ENCODE peak calls at places on chromosomes 11 and 22, in seven cellular contexts. X, P, D, Z, B, U and F are unnamed samples. For H3K4me1, the result is how much of the 10 kb centered on the place peaks cover.

GRCh38 chr11:64284048-64284961 is at the start of gene BAD:
- DNase-seq in U (peak), X (peak), B (peak), Z (peak), D (peak), P (peak), F (peak)

GRCh38 chr11:7019500-7020182 is 505 bp downstream of the ZNF214 start:
- DNase-seq in U (peak), Z (no peak), B (peak), X (peak), D (peak), P (no peak), F (peak)

GRCh38 chr11:36231300-36231699 is 57.9 kb downstream of the COMMD9 start:
- DNase-seq in P (no peak), B (no peak), D (no peak), Z (no peak), U (peak), X (no peak), F (no peak)

GRCh38 chr11:116700586-116701220 is 72.1 kb downstream of the BUD13 start:
- DNase-seq in P (peak), D (no peak), B (no peak), U (no peak), X (no peak), Z (peak), F (no peak)

GRCh38 chr22:18068991-18069390 is 8.8 kb upstream of the PEX26 start:
- DNase-seq in P (no peak), X (no peak), Z (no peak), D (no peak), B (no peak), U (no peak), F (no peak)

GRCh38 chr11:22792497-22792896 is 37.1 kb downstream of the SVIP start:
- DNase-seq in U (peak), X (no peak), B (no peak), P (no peak), Z (no peak), D (no peak), F (no peak)

GRCh38 chr11:34345012-34345804 is 12.6 kb downstream of the ABTB2 start:
- DNase-seq in X (peak), P (peak), D (peak), B (no peak), U (peak), Z (peak), F (peak)

GRCh38 chr11:66992041-66992440 is 16.9 kb downstream of the C11orf86 start:
- DNase-seq in D (no peak), U (no peak), X (no peak), B (no peak), Z (no peak), P (no peak), F (no peak)

GRCh38 chr11:116339306-116339705 is 433.5 kb downstream of the BUD13 start:
- DNase-seq in U (no peak), Z (peak), B (peak), X (no peak), D (no peak), P (no peak), F (no peak)

GRCh38 chr11:133547808-133548494 is 15.7 kb upstream of the OPCML start:
- DNase-seq in P (no peak), X (no peak), U (no peak), B (no peak), Z (no peak), D (no peak), F (no peak)

GRCh38 chr22:17777005-17777716 is 2.9 kb upstream of the BID start:
- DNase-seq in D (peak), X (peak), B (peak), U (no peak), Z (peak), P (peak), F (no peak)

GRCh38 chr11:129146196-129146595 is 45.9 kb downstream of the ARHGAP32 start:
- DNase-seq in D (no peak), U (peak), P (no peak), X (no peak), Z (no peak), B (no peak), F (no peak)

GRCh38 chr22:36435516-36436415 is 45.7 kb downstream of the TXN2 start:
- DNase-seq in Z (peak), B (peak), X (no peak), P (peak), U (no peak), D (peak), F (peak)

GRCh38 chr11:75160880-75161279 is 10.0 kb downstream of the SLCO2B1 start:
- DNase-seq in Z (no peak), B (no peak), U (no peak), X (no peak), D (no peak), P (no peak), F (no peak)

GRCh38 chr11:120400564-120401364 is 64.6 kb downstream of the ARHGEF12 start:
- DNase-seq in B (peak), U (peak), Z (peak), X (no peak), D (no peak), P (no peak), F (peak)

GRCh38 chr11:124643605-124644425 is 21.2 kb downstream of the TBRG1 start:
- DNase-seq in X (no peak), D (no peak), Z (no peak), P (no peak), B (no peak), U (peak), F (no peak)

DNA sequence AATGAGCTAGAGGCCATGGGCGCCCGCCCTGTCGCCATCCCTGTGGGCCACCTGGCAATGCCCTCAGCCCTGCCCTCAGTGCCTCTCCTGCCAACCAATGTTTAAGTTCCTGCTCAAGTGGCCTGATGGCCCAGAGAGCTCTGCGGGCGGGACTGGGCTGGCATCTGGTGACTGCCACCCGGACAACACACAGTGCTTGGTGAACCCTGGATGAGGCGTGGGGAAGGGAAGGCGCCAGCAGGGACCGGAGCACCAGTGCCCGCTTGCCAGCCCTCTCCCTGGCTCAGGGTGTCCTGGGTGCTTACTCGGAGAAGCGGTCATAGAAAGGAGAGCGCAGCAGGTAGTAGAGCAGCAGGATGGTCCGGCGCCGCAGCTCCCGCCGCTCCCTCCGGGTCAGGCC is 4.2 kb downstream of the PEX16 start:
- DNase-seq in U (no peak), B (no peak), Z (no peak), D (peak), X (no peak), P (no peak), F (no peak)
- H3K4me1 ChIP-seq in U (under half), B (under half), Z (under half), D (under half), X (under half), P (under half), F (under half)

GRCh38 chr22:25402501-25403283 is 161.8 kb upstream of the GRK3 start:
- DNase-seq in X (peak), P (no peak), Z (no peak), D (peak), U (peak), B (peak), F (peak)
- TF ChIP-seq POLR2A in X (no peak), P (no peak), Z (no peak), D (peak), U (no peak), B (no peak), F (no peak)

GRCh38 chr11:96197801-96198465 is 145.1 kb downstream of the MAML2 start:
- DNase-seq in X (no peak), B (no peak), P (no peak), Z (no peak), D (no peak), U (no peak), F (no peak)

GRCh38 chr11:96200243-96200642 is 142.8 kb downstream of the MAML2 start:
- DNase-seq in U (peak), X (no peak), B (no peak), P (no peak), D (no peak), Z (no peak), F (no peak)

GRCh38 chr11:96198466-96198808 is 144.6 kb downstream of the MAML2 start:
- DNase-seq in P (no peak), B (no peak), U (no peak), X (no peak), Z (no peak), D (no peak), F (no peak)

GRCh38 chr11:96197221-96197620 is 145.8 kb downstream of the MAML2 start:
- DNase-seq in X (no peak), D (no peak), U (no peak), P (no peak), B (no peak), Z (no peak), F (no peak)

DNA sequence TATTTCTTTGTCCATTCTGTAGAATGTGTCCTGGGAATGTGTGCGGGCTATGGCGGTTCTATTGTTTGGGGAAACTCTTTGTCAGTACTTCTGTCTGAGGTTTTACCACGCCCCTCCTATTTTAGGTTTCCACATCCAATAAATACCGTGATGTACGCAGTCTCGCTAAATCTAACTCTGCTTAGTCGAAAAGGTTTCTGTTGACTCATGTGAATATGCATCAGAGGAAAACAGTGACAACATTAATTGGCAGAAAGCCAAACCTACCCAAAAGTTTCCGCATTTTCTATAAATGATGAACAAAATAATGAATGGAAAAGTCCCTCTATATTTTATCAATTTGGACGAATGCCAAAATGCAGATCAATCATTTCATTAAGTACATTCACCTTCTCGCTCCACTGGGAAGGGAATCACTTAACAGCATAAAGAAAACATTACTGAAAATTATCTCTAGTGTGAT is 143.4 kb downstream of the MAML2 start:
- DNase-seq in B (no peak), X (no peak), Z (no peak), P (no peak), D (no peak), U (peak), F (no peak)
- H3K27ac ChIP-seq in B (peak), X (peak), Z (peak), P (peak), D (peak), U (peak), F (no peak)

GRCh38 chr11:77108436-77108835 is 5.8 kb downstream of the OMP start:
- DNase-seq in P (no peak), X (no peak), D (no peak), Z (peak), B (peak), U (no peak), F (no peak)

GRCh38 chr11:77107950-77108349 is 5.3 kb downstream of the OMP start:
- DNase-seq in P (peak), D (no peak), B (peak), Z (peak), X (no peak), U (peak), F (no peak)

GRCh38 chr11:77104727-77105126 is 2.1 kb downstream of the OMP start:
- DNase-seq in P (no peak), B (no peak), U (peak), Z (no peak), D (no peak), X (no peak), F (no peak)

GRCh38 chr11:77106321-77106720 is 3.7 kb downstream of the OMP start:
- DNase-seq in P (no peak), B (peak), U (no peak), X (no peak), Z (peak), D (no peak), F (no peak)

GRCh38 chr11:77106759-77107158 is 4.1 kb downstream of the OMP start:
- DNase-seq in Z (no peak), X (no peak), P (no peak), U (no peak), B (no peak), D (no peak), F (no peak)
- H3K4me1 ChIP-seq in Z (half or more), X (under half), P (under half), U (under half), B (under half), D (under half), F (under half)

GRCh38 chr11:326842-327580 is 6.4 kb upstream of the IFITM3 start:
- DNase-seq in P (peak), U (peak), X (peak), Z (peak), B (peak), D (peak), F (peak)
- TF ChIP-seq POLR2A in P (no peak), U (no peak), X (peak), Z (no peak), B (no peak), D (peak), F (no peak)